ENCODE peak calls at places on chromosomes 11 and 22, in six cellular contexts. X is OCI-LY7, I is A549, O is right lobe of liver, A is heart right ventricle, K is cardiac fibroblast. W is an unnamed sample.

GRCh38 chr11:66595245-66595904 is 2.4 kb downstream of the CCS start:
- DNase-seq in K (peak; percentile 95), X (no peak), O (peak; percentile 49), I (no peak), A (peak; percentile 72), W (peak; percentile 15)

GRCh38 chr11:104091281-104092071 is 55.0 kb downstream of the DDI1 start:
- DNase-seq in O (no peak), A (no peak), I (no peak), X (no peak), K (no peak), W (no peak)

GRCh38 chr22:42172385-42173172 is 42.0 kb upstream of the CYP2D6 start:
- DNase-seq in I (no peak), K (peak; percentile 58), O (no peak), X (peak; percentile 54), A (no peak), W (no peak)

GRCh38 chr11:17979770-17980371 is 33.0 kb downstream of the SERGEF start:
- DNase-seq in O (no peak), I (peak; percentile 57), K (peak; percentile 24), X (peak; percentile 55), A (no peak), W (no peak)

GRCh38 chr11:34940026-34940677 is 23.7 kb downstream of the PDHX start:
- DNase-seq in O (no peak), K (peak; percentile 43), X (no peak), A (no peak), I (no peak), W (peak; percentile 82)

GRCh38 chr11:16117989-16118810 is 238.1 kb downstream of the SOX6 start:
- DNase-seq in X (no peak), I (no peak), A (no peak), O (no peak), K (no peak), W (no peak)

GRCh38 chr11:35006389-35007128 is 90.1 kb downstream of the PDHX start:
- DNase-seq in A (no peak), K (no peak), O (no peak), X (peak; percentile 8), I (no peak), W (no peak)

GRCh38 chr11:10208045-10208674 is 85.9 kb downstream of the SBF2 start:
- DNase-seq in X (peak; percentile 72), O (no peak), K (peak; percentile 66), I (peak; percentile 54), A (no peak), W (peak; percentile 55)

GRCh38 chr11:123194308-123195181 is 503 bp downstream of the CLMP start:
- DNase-seq in A (no peak), O (no peak), K (peak; percentile 44), X (no peak), I (peak; percentile 39), W (peak; percentile 48)

GRCh38 chr11:13831707-13832106 is 130.8 kb upstream of the SPON1 start:
- DNase-seq in X (peak; percentile 56), O (no peak), I (no peak), K (no peak), A (no peak), W (no peak)

GRCh38 chr22:22769434-22770279 is 118.0 kb upstream of the IGLL5 start:
- DNase-seq in A (no peak), K (no peak), X (no peak), I (no peak), O (no peak), W (no peak)

GRCh38 chr11:79971255-79971654 is 530.4 kb upstream of the TENM4 start:
- DNase-seq in O (no peak), A (no peak), K (no peak), X (no peak), I (no peak), W (no peak)

GRCh38 chr11:44748606-44749005 is 21.8 kb downstream of the TSPAN18 start:
- DNase-seq in X (no peak), K (no peak), O (no peak), A (no peak), I (no peak), W (no peak)

GRCh38 chr11:77117485-77117884 is 10.6 kb upstream of the MYO7A start:
- DNase-seq in I (no peak), K (no peak), O (peak; percentile 31), X (no peak), A (no peak), W (no peak)

GRCh38 chr11:35280727-35281126 is 138.6 kb downstream of the SLC1A2 start:
- DNase-seq in O (no peak), A (no peak), K (no peak), X (no peak), I (no peak), W (no peak)

GRCh38 chr11:126139541-126140091 is 71.8 kb downstream of the RPUSD4 start:
- DNase-seq in K (peak; percentile 95), O (peak; percentile 20), A (peak; percentile 35), I (no peak), X (no peak), W (peak; percentile 82)

GRCh38 chr11:69852051-69852450 is 32.8 kb upstream of the FGF3 start:
- DNase-seq in K (no peak), O (no peak), A (no peak), X (no peak), I (no peak), W (no peak)

GRCh38 chr11:86370922-86371614 is 3.6 kb upstream of the CCDC81 start:
- DNase-seq in X (no peak), A (no peak), K (peak; percentile 60), O (no peak), I (no peak), W (peak; percentile 64)

GRCh38 chr22:30572840-30573593 is 1.4 kb downstream of the GAL3ST1 start:
- DNase-seq in K (no peak), I (peak; percentile 33), X (no peak), O (no peak), A (no peak), W (no peak)

GRCh38 chr11:116607027-116607426 is 165.8 kb downstream of the BUD13 start:
- DNase-seq in O (no peak), A (no peak), K (no peak), X (no peak), I (no peak), W (no peak)

GRCh38 chr11:3205261-3206127 is 13.1 kb downstream of the MRGPRG start:
- DNase-seq in I (no peak), K (peak; percentile 40), X (no peak), O (peak; percentile 44), A (no peak), W (peak; percentile 9)

DNA sequence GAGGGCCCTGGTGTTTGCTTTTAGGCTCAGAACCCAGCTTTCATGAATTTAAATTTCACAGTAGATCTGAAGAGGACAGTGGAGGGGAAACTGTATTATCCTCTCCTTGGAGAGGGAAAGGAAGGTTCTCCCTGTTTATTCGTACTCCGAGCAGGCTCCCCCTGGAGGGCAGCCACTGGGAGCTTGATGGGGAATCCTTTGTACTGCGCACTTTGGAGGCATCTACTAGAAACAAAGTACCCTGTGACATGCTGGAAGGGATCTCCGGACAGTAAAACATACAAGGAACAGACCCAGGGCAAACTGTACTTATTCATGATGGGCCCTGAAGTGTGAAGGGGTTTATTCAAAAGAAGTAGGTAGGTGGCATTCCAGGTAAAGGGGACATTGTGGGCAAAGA is 27.2 kb downstream of the NAV2 start:
- DNase-seq in A (no peak), O (no peak), X (no peak), I (no peak), K (peak; percentile 41), W (peak; percentile 26)
- H3K4me3 ChIP-seq in A (no peak overlapping the region), O (no peak overlapping the region), X (no peak overlapping the region), I (no peak overlapping the region), K (no peak overlapping the region), W (no peak overlapping the region)

GRCh38 chr22:50169181-50169759 is 1.3 kb upstream of the PANX2 start:
- DNase-seq in I (no peak), K (no peak), O (no peak), X (no peak), A (no peak), W (no peak)
- H3K4me3 ChIP-seq in I (peak overlapping the region; percentile 81), K (peak overlapping the region; percentile 59), O (no peak overlapping the region), X (no peak overlapping the region), A (no peak overlapping the region), W (no peak overlapping the region)

DNA sequence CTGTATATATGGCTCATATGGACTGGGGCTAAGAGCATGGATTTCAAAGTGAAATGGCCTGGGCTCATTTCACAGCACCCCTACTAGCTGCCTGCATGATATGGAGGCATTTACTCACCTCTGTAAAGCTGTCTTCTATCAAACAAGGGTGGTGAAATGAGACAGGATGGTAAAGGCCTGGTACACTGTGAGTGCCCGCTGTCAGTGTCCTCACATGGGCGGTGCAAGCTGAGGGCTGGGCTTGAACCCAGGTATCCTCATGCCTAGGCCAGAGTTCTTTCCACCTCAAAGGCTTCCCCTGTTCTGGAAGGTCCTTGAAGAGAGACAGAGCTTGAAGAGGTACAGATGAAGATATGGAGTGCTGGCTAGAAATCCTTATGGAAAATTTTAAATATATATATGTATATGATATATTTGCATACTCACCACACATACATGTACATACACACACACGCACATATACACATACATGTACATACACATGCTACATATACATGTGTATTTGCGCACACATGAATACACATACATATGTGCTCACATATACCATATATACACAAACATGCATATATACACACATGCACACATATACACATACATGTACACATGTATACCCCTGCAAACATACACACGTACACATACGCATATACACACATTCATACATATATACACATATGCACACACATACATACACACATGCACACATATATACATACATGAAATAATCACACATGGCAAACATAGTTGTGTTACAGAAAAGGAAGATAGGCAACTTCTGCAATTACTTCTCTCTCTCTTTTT is 44.7 kb downstream of the MICAL2 start:
- DNase-seq in O (no peak), A (no peak), I (no peak), K (no peak), X (no peak), W (no peak)
- H3K4me3 ChIP-seq in O (no peak overlapping the region), A (no peak overlapping the region), I (no peak overlapping the region), K (no peak overlapping the region), X (no peak overlapping the region), W (no peak overlapping the region)

GRCh38 chr11:68032003-68032402 is 1.5 kb downstream of the NDUFS8 start:
- DNase-seq in X (no peak), K (no peak), I (no peak), O (no peak), A (no peak), W (no peak)
- H3K4me3 ChIP-seq in X (peak overlapping the region; percentile 93), K (no peak overlapping the region), I (peak overlapping the region; percentile 94), O (no peak overlapping the region), A (peak overlapping the region; percentile 96), W (no peak overlapping the region)

W was measured in AG10803.